ENCODE peak calls at places on chromosomes 4 and X, in four cellular contexts. One of them, this sample, is unnamed.

GRCh38 chr4:25927361-25928040 is 13.5 kb downstream of the SMIM20 start:
- DNase-seq in naive thymus-derived CD8-positive, alpha-beta T cell: no peak
- DNase-seq in psoas muscle: no peak
- DNase-seq in mesendoderm: no peak
- DNase-seq in this sample: no peak

GRCh38 chr4:7539659-7540058 is 104.9 kb upstream of the PSAPL1 start:
- DNase-seq in naive thymus-derived CD8-positive, alpha-beta T cell: peak
- DNase-seq in psoas muscle: peak
- DNase-seq in mesendoderm: peak
- DNase-seq in this sample: no peak

GRCh38 chr4:10856271-10856670 is 171.7 kb upstream of the CLNK start:
- DNase-seq in psoas muscle: no peak
- DNase-seq in mesendoderm: no peak
- DNase-seq in naive thymus-derived CD8-positive, alpha-beta T cell: no peak
- DNase-seq in this sample: no peak

GRCh38 chrX:117397846-117398245 is 718.8 kb downstream of the KLHL13 start:
- DNase-seq in mesendoderm: no peak
- DNase-seq in psoas muscle: no peak
- DNase-seq in naive thymus-derived CD8-positive, alpha-beta T cell: no peak
- DNase-seq in this sample: no peak

GRCh38 chr4:71550220-71551190 is 211.7 kb downstream of the SLC4A4 start:
- DNase-seq in naive thymus-derived CD8-positive, alpha-beta T cell: no peak
- DNase-seq in psoas muscle: no peak
- DNase-seq in mesendoderm: peak
- DNase-seq in this sample: no peak

GRCh38 chrX:15882704-15883539 is 28.3 kb upstream of the AP1S2 start:
- DNase-seq in mesendoderm: no peak
- DNase-seq in psoas muscle: no peak
- DNase-seq in naive thymus-derived CD8-positive, alpha-beta T cell: no peak
- DNase-seq in this sample: no peak

GRCh38 chr4:142121951-142122350 is 485.6 kb downstream of the IL15 start:
- DNase-seq in naive thymus-derived CD8-positive, alpha-beta T cell: no peak
- DNase-seq in mesendoderm: no peak
- DNase-seq in psoas muscle: no peak
- DNase-seq in this sample: no peak

GRCh38 chr4:140255919-140256318 is 101.9 kb upstream of the MAML3 start:
- DNase-seq in naive thymus-derived CD8-positive, alpha-beta T cell: no peak
- DNase-seq in psoas muscle: no peak
- DNase-seq in mesendoderm: no peak
- DNase-seq in this sample: no peak

GRCh38 chrX:119475389-119476101 is 7.3 kb downstream of the SLC25A5 start:
- DNase-seq in psoas muscle: no peak
- DNase-seq in mesendoderm: no peak
- DNase-seq in naive thymus-derived CD8-positive, alpha-beta T cell: no peak
- DNase-seq in this sample: no peak

GRCh38 chr4:176054942-176055341 is 10.7 kb upstream of the WDR17 start:
- DNase-seq in psoas muscle: no peak
- DNase-seq in mesendoderm: peak
- DNase-seq in naive thymus-derived CD8-positive, alpha-beta T cell: no peak
- DNase-seq in this sample: no peak

GRCh38 chr4:82721819-82722423 is 76.7 kb downstream of the SCD5 start:
- DNase-seq in naive thymus-derived CD8-positive, alpha-beta T cell: peak
- DNase-seq in psoas muscle: no peak
- DNase-seq in mesendoderm: no peak
- DNase-seq in this sample: peak

GRCh38 chr4:183118585-183118984 is 19.5 kb downstream of the WWC2 start:
- DNase-seq in psoas muscle: no peak
- DNase-seq in naive thymus-derived CD8-positive, alpha-beta T cell: no peak
- DNase-seq in mesendoderm: peak
- DNase-seq in this sample: no peak